ENCODE peak calls at places on chromosomes 13 and 19, in seven cellular contexts. K is T-helper 1 cell; B is nephron progenitor cell; G is GM04504; X is NCI-H2081 treated with DMSO at 0.1 percent for 48 hours; L is stimulated activated CD8-positive, alpha-beta memory T cell treated with anti-CD3 and anti-CD28 coated beads, Interleukin-15, amount 100 ng/mL, for 24 hours; C is foreskin melanocyte. Q is an unnamed sample.

GRCh38 chr13:80235559-80236296 is 105.2 kb downstream of the SPRY2 start:
- DNase-seq in X (no peak), K (no peak), C (no peak), G (no peak), B (no peak), L (no peak), Q (no peak)

GRCh38 chr19:51159656-51160055 is 17.6 kb downstream of the SIGLEC7 start:
- DNase-seq in C (no peak), X (no peak), L (no peak), G (no peak), K (no peak), B (no peak), Q (no peak)

GRCh38 chr19:16594681-16595091 is 22.5 kb upstream of the SLC35E1 start:
- DNase-seq in L (no peak), C (no peak), G (no peak), B (no peak), X (no peak), K (no peak), Q (no peak)

GRCh38 chr13:27853345-27853744 is 61.1 kb downstream of the GSX1 start:
- DNase-seq in X (no peak), L (no peak), B (no peak), G (no peak), C (no peak), K (no peak), Q (no peak)

GRCh38 chr13:66506979-66507378 is 723.2 kb downstream of the PCDH9 start:
- DNase-seq in X (no peak), B (no peak), L (no peak), G (no peak), C (no peak), K (no peak), Q (no peak)

GRCh38 chr19:16521715-16522289 is 20.4 kb downstream of the CHERP start:
- DNase-seq in C (no peak), G (no peak), K (no peak), X (no peak), B (no peak), L (no peak), Q (no peak)

GRCh38 chr13:57666554-57666953 is 35.0 kb downstream of the PCDH17 start:
- DNase-seq in X (no peak), G (no peak), L (no peak), C (no peak), B (no peak), K (no peak), Q (no peak)

GRCh38 chr13:40082644-40083043 is 427.2 kb downstream of the COG6 start:
- DNase-seq in K (no peak), X (no peak), B (no peak), C (no peak), G (no peak), L (no peak), Q (no peak)

GRCh38 chr13:64223016-64223415 is 2807.4 kb upstream of the PCDH20 start:
- DNase-seq in L (no peak), G (no peak), B (no peak), C (no peak), K (no peak), X (no peak), Q (no peak)

GRCh38 chr13:44906230-44906629 is 83.0 kb downstream of the NUFIP1 start:
- DNase-seq in B (no peak), G (no peak), C (no peak), L (no peak), X (no peak), K (no peak), Q (no peak)

GRCh38 chr19:46979770-46980105 is 39.9 kb upstream of the NPAS1 start:
- DNase-seq in B (peak), X (no peak), G (no peak), C (no peak), L (no peak), K (no peak), Q (no peak)

GRCh38 chr13:110116072-110116487 is 190.9 kb downstream of the COL4A1 start:
- DNase-seq in C (peak), B (peak), L (peak), G (no peak), X (no peak), K (no peak), Q (no peak)

GRCh38 chr19:42216653-42217521 is 590 bp downstream of the DEDD2 start:
- DNase-seq in G (no peak), X (no peak), C (no peak), B (peak), K (no peak), L (no peak), Q (no peak)

GRCh38 chr19:12841094-12841493 is 2.8 kb downstream of the MAST1 start:
- DNase-seq in L (no peak), K (no peak), C (no peak), G (no peak), X (no peak), B (peak), Q (no peak)

GRCh38 chr13:97004096-97004876 is 10.0 kb upstream of the OXGR1 start:
- DNase-seq in G (no peak), L (no peak), K (no peak), C (no peak), X (no peak), B (no peak), Q (no peak)

GRCh38 chr13:114025432-114026127 is 51.7 kb upstream of the C13orf46 start:
- DNase-seq in G (peak), X (no peak), B (peak), K (no peak), C (no peak), L (no peak), Q (peak)

GRCh38 chr19:46745521-46746280 is at the start of gene FKRP:
- DNase-seq in C (no peak), B (peak), X (no peak), L (no peak), G (no peak), K (no peak), Q (no peak)

GRCh38 chr19:39209196-39209595 is 5.1 kb upstream of the SYCN start:
- DNase-seq in K (no peak), B (no peak), L (no peak), C (no peak), X (no peak), G (no peak), Q (no peak)

GRCh38 chr19:31262673-31263308 is 86.4 kb downstream of the TSHZ3 start:
- DNase-seq in C (no peak), G (no peak), K (no peak), B (no peak), L (no peak), X (no peak), Q (no peak)

GRCh38 chr13:38657191-38657590 is 29.7 kb upstream of the FREM2 start:
- DNase-seq in X (no peak), K (no peak), B (no peak), G (no peak), L (no peak), C (peak), Q (no peak)

GRCh38 chr13:40536443-40537113 is 129.9 kb downstream of the FOXO1 start:
- DNase-seq in G (no peak), B (no peak), C (no peak), X (no peak), K (no peak), L (no peak), Q (no peak)

GRCh38 chr19:33022472-33023116 is 42.1 kb downstream of the RHPN2 start:
- DNase-seq in C (no peak), L (no peak), B (peak), G (no peak), K (no peak), X (no peak), Q (no peak)

GRCh38 chr19:16351133-16351809 is 26.6 kb downstream of the KLF2 start:
- DNase-seq in C (no peak), L (no peak), X (no peak), B (no peak), K (no peak), G (no peak), Q (no peak)

GRCh38 chr13:25692156-25692555 is 320.4 kb downstream of the ATP8A2 start:
- DNase-seq in X (no peak), G (no peak), B (peak), K (no peak), C (no peak), L (no peak), Q (no peak)

GRCh38 chr19:49103331-49104085 is 10.7 kb upstream of the LIN7B start:
- DNase-seq in X (no peak), G (no peak), C (no peak), B (no peak), L (no peak), K (no peak), Q (no peak)

GRCh38 chr19:38434549-38435051 is 1.1 kb downstream of the RYR1 start:
- DNase-seq in K (no peak), C (no peak), B (peak), X (no peak), L (no peak), G (no peak), Q (no peak)

GRCh38 chr13:102197193-102197592 is 204.7 kb downstream of the FGF14 start:
- DNase-seq in G (no peak), B (no peak), K (no peak), L (no peak), C (no peak), X (peak), Q (no peak)

GRCh38 chr13:67023088-67023893 is 206.8 kb downstream of the PCDH9 start:
- DNase-seq in K (no peak), X (no peak), B (no peak), L (no peak), C (peak), G (peak), Q (no peak)

GRCh38 chr19:13938361-13939027 is at the start of gene PODNL1:
- DNase-seq in X (no peak), K (no peak), L (no peak), B (no peak), G (peak), C (no peak), Q (no peak)

GRCh38 chr13:109274188-109274821 is 512.1 kb downstream of the IRS2 start:
- DNase-seq in G (peak), K (no peak), B (no peak), X (no peak), L (no peak), C (no peak), Q (no peak)

GRCh38 chr13:89454736-89455135 is 1783.6 kb downstream of the SLITRK5 start:
- DNase-seq in X (no peak), G (no peak), K (no peak), C (no peak), B (no peak), L (no peak), Q (no peak)

GRCh38 chr13:28022848-28023518 is 34.5 kb upstream of the URAD start:
- DNase-seq in X (no peak), G (no peak), C (no peak), L (no peak), K (no peak), B (peak), Q (no peak)

GRCh38 chr19:15511671-15512424 is 3.5 kb downstream of the CYP4F22 start:
- DNase-seq in L (no peak), C (no peak), G (no peak), X (no peak), B (no peak), K (no peak), Q (no peak)

Q was measured in GM12864.